ENCODE peak calls at places on chromosomes 4 and X, in seven cellular contexts. K is ovary, W is right lobe of liver, X is cardiac muscle cell, Z is left lung, H is dorsolateral prefrontal cortex, Y is PC-3. G is an unnamed sample.

GRCh38 chr4:124432500-124432899 is 280.0 kb downstream of the ANKRD50 start:
- DNase-seq in Z (no peak), K (no peak), X (no peak), H (no peak), Y (peak), W (no peak), G (no peak)

GRCh38 chr4:186723207-186724047 is at the start of gene FAT1:
- DNase-seq in H (no peak), Z (peak), Y (peak), X (peak), K (peak), W (peak), G (no peak)

GRCh38 chr4:150591284-150591874 is 9.4 kb downstream of the MAB21L2 start:
- DNase-seq in Y (no peak), W (no peak), X (peak), H (no peak), Z (no peak), K (no peak), G (no peak)

GRCh38 chrX:63513825-63514574 is 162.9 kb upstream of the SPIN4 start:
- DNase-seq in Z (no peak), Y (peak), W (no peak), X (no peak), K (no peak), H (no peak), G (no peak)

GRCh38 chrX:130984782-130985181 is 73.4 kb upstream of the ARHGAP36 start:
- DNase-seq in X (peak), Z (no peak), K (no peak), H (no peak), Y (peak), W (no peak), G (no peak)

GRCh38 chrX:18931972-18932371 is 51.9 kb downstream of the PHKA2 start:
- DNase-seq in Y (peak), W (no peak), H (no peak), X (peak), Z (no peak), K (no peak), G (no peak)

GRCh38 chrX:9456250-9457074 is 8.4 kb upstream of the TBL1X start:
- DNase-seq in K (no peak), W (peak), Y (peak), Z (no peak), H (no peak), X (no peak), G (no peak)

GRCh38 chrX:20285513-20285912 is 18.8 kb upstream of the RPS6KA3 start:
- DNase-seq in Y (peak), H (no peak), W (no peak), K (no peak), Z (no peak), X (no peak), G (no peak)

GRCh38 chr4:108360857-108361820 is 192.4 kb upstream of the LEF1 start:
- DNase-seq in H (no peak), Y (peak), K (no peak), Z (no peak), X (peak), W (no peak), G (no peak)

GRCh38 chr4:90198086-90198847 is 71.1 kb downstream of the CCSER1 start:
- DNase-seq in K (no peak), Z (no peak), X (no peak), H (no peak), W (no peak), Y (no peak), G (no peak)

GRCh38 chrX:16739574-16739973 is 20.2 kb downstream of the SYAP1 start:
- DNase-seq in X (no peak), Y (peak), Z (no peak), H (no peak), K (no peak), W (peak), G (no peak)

GRCh38 chrX:23493941-23494374 is 159.3 kb downstream of the PTCHD1 start:
- DNase-seq in H (no peak), Y (peak), W (no peak), K (no peak), Z (no peak), X (no peak), G (no peak)

GRCh38 chr4:186118582-186118981 is 14.1 kb downstream of the FAM149A start:
- DNase-seq in X (no peak), H (no peak), W (no peak), Z (no peak), Y (no peak), K (no peak), G (no peak)

GRCh38 chrX:9897761-9898161 is 69.4 kb upstream of the CLDN34 start:
- DNase-seq in K (no peak), X (no peak), Z (no peak), Y (no peak), W (no peak), H (no peak), G (no peak)

GRCh38 chr4:124389591-124389990 is 322.9 kb downstream of the ANKRD50 start:
- DNase-seq in Z (no peak), W (no peak), Y (peak), X (no peak), K (no peak), H (no peak), G (no peak)

GRCh38 chr4:780730-781492 is 45.0 kb downstream of the CPLX1 start:
- DNase-seq in K (no peak), X (no peak), W (no peak), Z (no peak), H (no peak), Y (no peak), G (no peak)

DNA sequence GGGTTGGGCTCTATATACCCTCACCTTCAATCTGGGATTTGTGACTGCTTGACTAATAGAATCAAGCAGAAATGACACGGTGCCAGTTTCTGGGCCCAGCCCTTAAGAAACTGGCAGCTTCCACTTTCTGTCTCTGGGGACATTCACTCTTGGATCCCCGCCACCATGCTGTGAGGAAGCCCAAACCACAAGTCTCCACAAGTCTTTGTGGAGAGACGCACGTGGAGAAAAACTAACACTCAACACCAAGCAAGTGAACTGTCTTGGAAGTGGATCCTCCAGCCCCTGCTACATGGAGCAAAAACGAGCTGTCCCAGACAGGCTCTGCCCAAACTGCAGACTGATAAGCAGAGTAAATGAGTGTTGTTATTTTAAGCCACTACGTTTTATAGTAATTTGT is 1.1 kb upstream of the EDNRA start:
- DNase-seq in X (no peak), Z (no peak), H (no peak), Y (no peak), K (peak), W (no peak), G (peak)
- H3K27ac ChIP-seq in X (no peak), Z (peak), H (no peak), Y (no peak), K (no peak), W (no peak), G (peak)

DNA sequence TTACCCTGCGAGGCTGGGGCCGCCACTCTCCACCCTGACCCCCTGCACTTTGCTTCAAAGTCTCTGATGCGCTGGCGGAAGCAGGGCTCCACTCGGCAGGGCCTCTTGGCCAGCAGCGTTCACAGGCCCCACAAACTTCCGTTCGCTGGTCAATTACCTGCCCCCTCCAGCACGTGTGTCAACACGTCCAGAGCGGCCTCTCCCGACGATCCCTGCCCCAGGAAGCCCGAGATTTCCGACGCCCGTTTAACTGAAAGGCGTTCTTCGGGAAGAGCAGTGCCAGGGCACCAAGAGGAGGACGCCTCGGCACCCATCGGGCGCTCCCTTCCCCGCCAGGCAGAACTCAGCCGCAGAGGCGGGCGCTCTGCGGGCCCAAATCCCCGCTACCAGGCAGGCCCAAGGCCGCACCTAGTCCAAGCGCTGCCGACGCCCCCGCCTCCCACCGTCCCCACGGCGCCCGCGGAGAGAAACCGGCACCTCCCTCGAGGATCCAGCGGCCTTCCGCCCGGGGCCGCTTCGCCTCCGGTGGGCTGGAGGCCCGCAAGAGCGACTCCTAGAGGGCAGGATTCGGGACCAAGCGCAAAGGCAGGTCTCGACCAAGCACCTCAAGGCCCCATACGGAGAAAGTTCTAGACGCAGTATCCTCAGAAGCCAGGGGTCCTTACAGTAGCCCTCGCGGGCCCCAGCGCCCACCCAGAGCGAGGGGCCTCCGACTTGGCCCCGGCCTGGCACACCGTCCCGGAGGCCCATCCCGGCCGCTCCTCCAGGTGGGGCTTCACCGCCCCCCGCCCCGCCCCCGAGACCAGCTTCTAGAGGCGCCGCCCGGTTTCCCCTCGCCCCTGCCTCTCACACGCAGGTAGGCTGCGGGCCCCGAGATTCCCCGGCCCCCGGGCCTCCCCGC is 586 bp downstream of the BCAP31 start:
- DNase-seq in K (peak), X (peak), H (no peak), Y (peak), Z (peak), W (peak), G (no peak)
- TF ChIP-seq CTCF in K (no peak), X (peak), H (no peak), Y (peak), Z (no peak), W (no peak), G (no peak)

GRCh38 chr4:112885897-112886296 is 163.6 kb upstream of the ANK2 start:
- DNase-seq in Y (no peak), X (no peak), Z (no peak), W (no peak), H (no peak), K (no peak), G (no peak)

GRCh38 chr4:112894480-112894879 is 155.0 kb upstream of the ANK2 start:
- DNase-seq in K (no peak), X (no peak), H (no peak), Z (no peak), Y (no peak), W (no peak), G (no peak)

GRCh38 chr4:112888617-112889016 is 160.8 kb upstream of the ANK2 start:
- DNase-seq in Y (no peak), H (no peak), Z (no peak), X (no peak), K (no peak), W (no peak), G (no peak)

GRCh38 chr4:112889619-112890294 is 159.7 kb upstream of the ANK2 start:
- DNase-seq in W (no peak), Z (no peak), Y (no peak), K (no peak), X (no peak), H (no peak), G (no peak)

GRCh38 chr4:112889199-112889598 is 160.3 kb upstream of the ANK2 start:
- DNase-seq in K (no peak), Z (no peak), Y (no peak), X (no peak), H (no peak), W (no peak), G (no peak)
- H3K4me3 ChIP-seq in K (peak), Z (no peak), Y (no peak), X (no peak), H (peak), W (no peak), G (peak)

GRCh38 chr4:153275380-153276276 is 68.9 kb upstream of the MND1 start:
- DNase-seq in X (no peak), H (no peak), K (no peak), Y (no peak), W (no peak), Z (no peak), G (no peak)

GRCh38 chr4:153271820-153272219 is 67.6 kb downstream of the TRIM2 start:
- DNase-seq in H (no peak), X (no peak), Z (no peak), Y (no peak), K (no peak), W (no peak), G (no peak)

GRCh38 chr4:153273736-153274135 is 69.5 kb downstream of the TRIM2 start:
- DNase-seq in Y (no peak), K (no peak), W (no peak), H (no peak), Z (no peak), X (no peak), G (no peak)

GRCh38 chr4:153276966-153277365 is 67.5 kb upstream of the MND1 start:
- DNase-seq in K (peak), Z (no peak), H (no peak), Y (no peak), X (no peak), W (no peak), G (no peak)

DNA sequence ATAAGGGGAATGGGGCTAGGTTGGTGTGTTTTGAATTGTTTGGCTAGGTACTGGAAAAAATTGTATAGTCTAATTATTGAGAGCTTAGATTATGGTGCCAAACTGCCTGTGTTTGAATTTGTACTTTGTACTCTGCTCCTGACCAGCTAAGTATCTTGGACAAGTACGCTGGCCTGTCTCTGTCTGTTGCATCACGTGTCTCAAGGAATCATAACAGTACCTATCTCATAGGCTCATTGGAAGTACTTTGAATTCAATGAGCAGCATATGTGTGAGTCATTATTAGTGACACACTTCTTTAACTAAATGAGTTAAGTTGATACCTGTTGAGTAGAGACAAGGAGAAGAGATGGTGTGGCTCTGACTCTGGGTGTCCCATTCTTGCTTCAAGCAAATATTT is 69.5 kb upstream of the MND1 start:
- DNase-seq in K (no peak), Z (no peak), H (no peak), Y (no peak), W (no peak), X (no peak), G (no peak)
- H3K27ac ChIP-seq in K (no peak), Z (no peak), H (no peak), Y (no peak), W (no peak), X (no peak), G (no peak)

DNA sequence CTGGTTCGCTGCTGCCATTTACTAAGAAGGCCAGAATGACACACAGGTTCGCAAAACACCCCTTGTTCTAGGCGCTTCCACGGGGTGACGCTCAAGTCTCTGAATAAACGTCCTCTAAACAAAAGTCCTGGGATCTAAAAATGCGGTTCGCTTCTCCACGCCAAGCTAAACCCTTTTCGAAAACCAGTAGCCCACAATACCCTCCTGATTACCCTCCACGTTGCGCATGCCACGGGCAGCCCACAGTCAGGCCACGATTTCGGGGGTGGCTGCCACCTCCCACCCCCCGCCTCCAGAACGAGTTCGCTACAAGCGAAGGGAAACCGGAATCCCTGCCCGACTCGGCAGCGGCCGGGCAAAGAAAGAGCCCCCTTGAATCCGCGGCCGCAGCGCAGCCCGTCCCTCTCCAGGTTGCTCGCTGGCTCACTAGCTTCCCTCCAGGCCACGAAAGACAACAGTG is 423 bp downstream of the RPL39 start:
- DNase-seq in W (peak), Y (peak), K (no peak), Z (no peak), X (peak), H (no peak), G (no peak)
- TF ChIP-seq CTCF in W (peak), Y (peak), K (no peak), Z (no peak), X (peak), H (no peak), G (no peak)

GRCh38 chr4:37453004-37453360 is 208.4 kb downstream of the NWD2 start:
- DNase-seq in K (no peak), H (peak), W (peak), Y (peak), X (peak), Z (no peak), G (no peak)
- H3K4me3 ChIP-seq in K (peak), H (peak), W (peak), Y (peak), X (peak), Z (peak), G (peak)

GRCh38 chrX:124194903-124195302 is 137.6 kb upstream of the TEX13D start:
- DNase-seq in X (no peak), H (no peak), W (no peak), Z (no peak), Y (no peak), K (no peak), G (no peak)
- H3K27ac ChIP-seq in X (no peak), H (no peak), W (no peak), Z (no peak), Y (no peak), K (no peak), G (no peak)

GRCh38 chr4:2630556-2631273 is 94.3 kb downstream of the FAM193A start:
- DNase-seq in Y (no peak), Z (no peak), W (no peak), K (no peak), X (no peak), H (peak), G (no peak)
- TF ChIP-seq CTCF in Y (no peak), Z (no peak), W (no peak), K (no peak), X (no peak), H (no peak), G (no peak)

GRCh38 chr4:61200195-61200990 is at the start of gene ADGRL3:
- DNase-seq in W (no peak), X (peak), K (peak), Y (no peak), Z (peak), H (peak), G (no peak)
- H3K4me3 ChIP-seq in W (peak), X (peak), K (peak), Y (peak), Z (peak), H (peak), G (peak)